ENCODE peak calls at places on chromosomes 3 and 15, in seven cellular contexts. W is epithelial cell of esophagus; V is right cardiac atrium; C is RPMI8226; E is stimulated activated CD8-positive, alpha-beta memory T cell treated with anti-CD3 and anti-CD28 coated beads, Interleukin-12 subunit alpha, Interleukin-12 subunit beta, amount 100 ng/mL, for 4 hours; P is GOT3; M is nucleus accumbens. D is an unnamed sample.

GRCh38 chr15:101579766-101580165 is 72.4 kb downstream of the TM2D3 start:
- DNase-seq in W (peak; percentile 68), V (no peak), C (no peak), E (no peak), P (no peak), M (no peak), D (no peak)

GRCh38 chr3:121477589-121477988 is 68.2 kb downstream of the POLQ start:
- DNase-seq in W (no peak), V (no peak), C (no peak), E (no peak), P (no peak), M (no peak), D (no peak)

GRCh38 chr15:62847900-62848489 is 194.6 kb upstream of the TPM1 start:
- DNase-seq in W (peak; percentile 65), V (peak; percentile 74), C (peak; percentile 87), E (no peak), P (no peak), M (peak; percentile 74), D (no peak)

GRCh38 chr15:49452595-49452994 is 29.6 kb downstream of the FGF7 start:
- DNase-seq in W (no peak), V (no peak), C (no peak), E (no peak), P (no peak), M (no peak), D (no peak)

GRCh38 chr15:67405208-67406191 is 115.4 kb upstream of the C15orf61 start:
- DNase-seq in W (peak; percentile 43), V (no peak), C (no peak), E (no peak), P (no peak), M (no peak), D (no peak)

GRCh38 chr3:141686477-141687280 is 51.4 kb upstream of the RNF7 start:
- DNase-seq in W (peak; percentile 39), V (peak; percentile 76), C (no peak), E (no peak), P (peak; percentile 62), M (peak; percentile 67), D (no peak)

GRCh38 chr15:100180921-100181320 is 160.9 kb downstream of the ADAMTS17 start:
- DNase-seq in W (no peak), V (no peak), C (no peak), E (no peak), P (no peak), M (no peak), D (no peak)

GRCh38 chr15:80749589-80749988 is 29.6 kb upstream of the CEMIP start:
- DNase-seq in W (peak; percentile 82), V (no peak), C (no peak), E (no peak), P (no peak), M (no peak), D (no peak)

GRCh38 chr15:36185845-36186244 is 393.6 kb upstream of the CDIN1 start:
- DNase-seq in W (no peak), V (no peak), C (no peak), E (no peak), P (no peak), M (no peak), D (no peak)

GRCh38 chr3:172132721-172133311 is 93.4 kb downstream of the FNDC3B start:
- DNase-seq in W (no peak), V (no peak), C (no peak), E (no peak), P (no peak), M (no peak), D (no peak)

GRCh38 chr3:104604326-104605010 is 762.2 kb upstream of the ALCAM start:
- DNase-seq in W (peak; percentile 48), V (no peak), C (no peak), E (no peak), P (no peak), M (no peak), D (no peak)

GRCh38 chr3:35965908-35966307 is 326.6 kb downstream of the ARPP21 start:
- DNase-seq in W (peak; percentile 46), V (no peak), C (peak; percentile 43), E (no peak), P (no peak), M (no peak), D (no peak)

GRCh38 chr3:10551821-10552630 is 46.6 kb upstream of the ATP2B2 start:
- DNase-seq in W (peak; percentile 75), V (peak; percentile 48), C (peak; percentile 53), E (peak; percentile 76), P (peak; percentile 62), M (peak; percentile 31), D (no peak)

GRCh38 chr3:161409069-161409468 is 37.8 kb upstream of the SPTSSB start:
- DNase-seq in W (peak; percentile 70), V (no peak), C (peak; percentile 71), E (no peak), P (no peak), M (no peak), D (no peak)

GRCh38 chr15:99096894-99097426 is 7.9 kb upstream of the SYNM start:
- DNase-seq in W (peak; percentile 7), V (no peak), C (no peak), E (no peak), P (no peak), M (no peak), D (no peak)

GRCh38 chr15:51312754-51313390 is 25.5 kb downstream of the CYP19A1 start:
- DNase-seq in W (peak; percentile 72), V (no peak), C (no peak), E (no peak), P (no peak), M (no peak), D (no peak)

GRCh38 chr3:133934996-133935842 is 39.5 kb upstream of the RAB6B start:
- DNase-seq in W (no peak), V (no peak), C (no peak), E (no peak), P (no peak), M (no peak), D (no peak)

GRCh38 chr3:54427951-54428871 is 305.9 kb downstream of the CACNA2D3 start:
- DNase-seq in W (peak; percentile 70), V (peak; percentile 40), C (peak; percentile 64), E (no peak), P (peak; percentile 14), M (peak; percentile 3), D (no peak)

GRCh38 chr3:60954049-60954448 is 297.2 kb downstream of the FHIT start:
- DNase-seq in W (peak; percentile 29), V (no peak), C (no peak), E (no peak), P (no peak), M (no peak), D (no peak)

GRCh38 chr3:117358717-117359314 is 649.2 kb downstream of the TUSC7 start:
- DNase-seq in W (no peak), V (no peak), C (no peak), E (no peak), P (no peak), M (no peak), D (no peak)

GRCh38 chr3:139111392-139112229 is 66.9 kb upstream of the PRR23C start:
- DNase-seq in W (peak; percentile 63), V (peak; percentile 55), C (peak; percentile 73), E (no peak), P (peak; percentile 25), M (peak; percentile 63), D (no peak)

GRCh38 chr3:160447544-160447943 is 2.0 kb downstream of the TRIM59 start:
- DNase-seq in W (peak; percentile 56), V (no peak), C (no peak), E (no peak), P (no peak), M (no peak), D (no peak)

GRCh38 chr15:48176957-48177356 is 1.1 kb downstream of the MYEF2 start:
- DNase-seq in W (no peak), V (no peak), C (no peak), E (no peak), P (no peak), M (no peak), D (no peak)

GRCh38 chr3:153970735-153971347 is 150.3 kb upstream of the ARHGEF26 start:
- DNase-seq in W (peak; percentile 41), V (no peak), C (no peak), E (no peak), P (no peak), M (no peak), D (no peak)

GRCh38 chr15:89052474-89052873 is 35.8 kb upstream of the ABHD2 start:
- DNase-seq in W (no peak), V (no peak), C (no peak), E (no peak), P (no peak), M (no peak), D (no peak)

GRCh38 chr3:186930143-186930638 is at the start of gene ST6GAL1:
- DNase-seq in W (peak; percentile 66), V (peak; percentile 84), C (peak; percentile 69), E (peak; percentile 50), P (no peak), M (peak; percentile 43), D (peak; percentile 64)

GRCh38 chr3:179177611-179178010 is 29.5 kb downstream of the PIK3CA start:
- DNase-seq in W (no peak), V (no peak), C (no peak), E (no peak), P (no peak), M (no peak), D (no peak)

GRCh38 chr3:9244495-9245183 is 4.8 kb downstream of the SRGAP3 start:
- DNase-seq in W (no peak), V (no peak), C (no peak), E (no peak), P (no peak), M (no peak), D (no peak)

GRCh38 chr3:149620291-149621020 is 37.4 kb downstream of the WWTR1 start:
- DNase-seq in W (no peak), V (no peak), C (no peak), E (no peak), P (no peak), M (no peak), D (no peak)

GRCh38 chr3:58659051-58659675 is 7.4 kb downstream of the FAM3D start:
- DNase-seq in W (peak; percentile 34), V (no peak), C (peak; percentile 40), E (no peak), P (no peak), M (no peak), D (no peak)

GRCh38 chr3:124621498-124621897 is 108.8 kb upstream of the UMPS start:
- DNase-seq in W (no peak), V (no peak), C (no peak), E (no peak), P (no peak), M (no peak), D (no peak)

GRCh38 chr3:63167113-63167512 is 111.0 kb upstream of the SYNPR start:
- DNase-seq in W (no peak), V (no peak), C (no peak), E (no peak), P (no peak), M (no peak), D (no peak)

GRCh38 chr3:141561426-141562034 is 74.7 kb downstream of the RASA2 start:
- DNase-seq in W (peak; percentile 73), V (no peak), C (peak; percentile 64), E (no peak), P (no peak), M (no peak), D (no peak)

GRCh38 chr3:184496933-184497332 is 64.7 kb upstream of the EPHB3 start:
- DNase-seq in W (peak; percentile 20), V (no peak), C (peak; percentile 55), E (no peak), P (no peak), M (no peak), D (no peak)

GRCh38 chr3:62981962-62982361 is 106.7 kb upstream of the CADPS start:
- DNase-seq in W (no peak), V (no peak), C (no peak), E (no peak), P (no peak), M (no peak), D (no peak)